ENCODE peak calls at places on chromosome 7, in four cellular contexts. One of them, this sample, is unnamed. For H3K36me3, the result is how much of the 10 kb centered on the place peaks cover.

GRCh38 chr7:81769891-81770818 is at the start of gene HGF:
- DNase-seq in body of pancreas: peak
- DNase-seq in OCI-LY7: no peak
- DNase-seq in H7: peak
- DNase-seq in this sample: peak

GRCh38 chr7:44847509-44847919 is 373 bp downstream of the H2AZ2 start:
- DNase-seq in body of pancreas: peak
- DNase-seq in OCI-LY7: peak
- DNase-seq in H7: peak
- DNase-seq in this sample: peak

GRCh38 chr7:136807598-136807997 is 60.9 kb upstream of the CHRM2 start:
- DNase-seq in body of pancreas: no peak
- DNase-seq in OCI-LY7: peak
- DNase-seq in H7: peak
- DNase-seq in this sample: peak

GRCh38 chr7:22350466-22351328 is 6.3 kb downstream of the RAPGEF5 start:
- DNase-seq in body of pancreas: peak
- DNase-seq in OCI-LY7: peak
- DNase-seq in H7: no peak
- DNase-seq in this sample: peak

GRCh38 chr7:134078991-134079390 is 48.1 kb upstream of the LRGUK start:
- DNase-seq in body of pancreas: no peak
- DNase-seq in OCI-LY7: peak
- DNase-seq in H7: no peak
- DNase-seq in this sample: no peak

GRCh38 chr7:23971031-23971430 is 261.0 kb downstream of the STK31 start:
- DNase-seq in body of pancreas: no peak
- DNase-seq in OCI-LY7: no peak
- DNase-seq in H7: no peak
- DNase-seq in this sample: no peak

GRCh38 chr7:134941185-134941900 is 45.0 kb upstream of the AGBL3 start:
- DNase-seq in body of pancreas: no peak
- DNase-seq in OCI-LY7: no peak
- DNase-seq in H7: peak
- DNase-seq in this sample: peak

GRCh38 chr7:90474284-90475210 is 5.1 kb downstream of the PTTG1IP2 start:
- DNase-seq in body of pancreas: no peak
- DNase-seq in OCI-LY7: no peak
- DNase-seq in H7: no peak
- DNase-seq in this sample: no peak

GRCh38 chr7:134505856-134506255 is 21.5 kb upstream of the AKR1B10 start:
- DNase-seq in body of pancreas: no peak
- DNase-seq in OCI-LY7: no peak
- DNase-seq in H7: no peak
- DNase-seq in this sample: no peak

GRCh38 chr7:33185786-33186185 is 56.4 kb downstream of the BBS9 start:
- DNase-seq in body of pancreas: peak
- DNase-seq in OCI-LY7: peak
- DNase-seq in H7: peak
- DNase-seq in this sample: peak

GRCh38 chr7:129825554-129826267 is 127.0 kb downstream of the UBE2H start:
- DNase-seq in body of pancreas: peak
- DNase-seq in OCI-LY7: peak
- DNase-seq in H7: peak
- DNase-seq in this sample: no peak

GRCh38 chr7:7719235-7719634 is 828 bp upstream of the RPA3 start:
- DNase-seq in body of pancreas: peak
- DNase-seq in OCI-LY7: peak
- DNase-seq in H7: no peak
- DNase-seq in this sample: no peak

GRCh38 chr7:71683382-71683781 is 551.4 kb downstream of the GALNT17 start:
- DNase-seq in body of pancreas: no peak
- DNase-seq in OCI-LY7: no peak
- DNase-seq in H7: no peak
- DNase-seq in this sample: peak

GRCh38 chr7:22481726-22482125 is 18.3 kb downstream of the STEAP1B start:
- DNase-seq in body of pancreas: no peak
- DNase-seq in OCI-LY7: peak
- DNase-seq in H7: no peak
- DNase-seq in this sample: no peak

GRCh38 chr7:131336956-131337355 is 9.3 kb downstream of the MKLN1 start:
- DNase-seq in body of pancreas: no peak
- DNase-seq in OCI-LY7: peak
- DNase-seq in H7: no peak
- DNase-seq in this sample: peak

GRCh38 chr7:37284805-37285211 is 163.9 kb downstream of the ELMO1 start:
- DNase-seq in body of pancreas: peak
- DNase-seq in OCI-LY7: peak
- DNase-seq in H7: peak
- DNase-seq in this sample: peak

GRCh38 chr7:158573310-158573709 is 14.3 kb downstream of the PTPRN2 start:
- DNase-seq in body of pancreas: no peak
- DNase-seq in OCI-LY7: no peak
- DNase-seq in H7: no peak
- DNase-seq in this sample: no peak
- H3K36me3 ChIP-seq in body of pancreas: under half
- H3K36me3 ChIP-seq in OCI-LY7: under half
- H3K36me3 ChIP-seq in H7: under half
- H3K36me3 ChIP-seq in this sample: under half

GRCh38 chr7:151124205-151124880 is 38.1 kb downstream of the AGAP3 start:
- DNase-seq in body of pancreas: no peak
- DNase-seq in OCI-LY7: no peak
- DNase-seq in H7: no peak
- DNase-seq in this sample: no peak

GRCh38 chr7:151124899-151125399 is 38.7 kb downstream of the AGAP3 start:
- DNase-seq in body of pancreas: no peak
- DNase-seq in OCI-LY7: no peak
- DNase-seq in H7: no peak
- DNase-seq in this sample: no peak

GRCh38 chr7:151122794-151123484 is 36.7 kb downstream of the AGAP3 start:
- DNase-seq in body of pancreas: no peak
- DNase-seq in OCI-LY7: no peak
- DNase-seq in H7: peak
- DNase-seq in this sample: no peak

GRCh38 chr7:151122276-151122675 is 36.0 kb downstream of the AGAP3 start:
- DNase-seq in body of pancreas: no peak
- DNase-seq in OCI-LY7: no peak
- DNase-seq in H7: peak
- DNase-seq in this sample: no peak

GRCh38 chr7:151123485-151124204 is 37.4 kb downstream of the AGAP3 start:
- DNase-seq in body of pancreas: peak
- DNase-seq in OCI-LY7: peak
- DNase-seq in H7: peak
- DNase-seq in this sample: peak
- H3K36me3 ChIP-seq in body of pancreas: under half
- H3K36me3 ChIP-seq in OCI-LY7: under half
- H3K36me3 ChIP-seq in H7: under half
- H3K36me3 ChIP-seq in this sample: under half

GRCh38 chr7:2219606-2220005 is 13.1 kb downstream of the MAD1L1 start:
- DNase-seq in body of pancreas: no peak
- DNase-seq in OCI-LY7: no peak
- DNase-seq in H7: no peak
- DNase-seq in this sample: no peak

GRCh38 chr7:2220506-2220905 is 12.2 kb downstream of the MAD1L1 start:
- DNase-seq in body of pancreas: no peak
- DNase-seq in OCI-LY7: no peak
- DNase-seq in H7: no peak
- DNase-seq in this sample: no peak

GRCh38 chr7:2220030-2220429 is 12.7 kb downstream of the MAD1L1 start:
- DNase-seq in body of pancreas: no peak
- DNase-seq in OCI-LY7: no peak
- DNase-seq in H7: no peak
- DNase-seq in this sample: no peak

GRCh38 chr7:2222516-2222915 is 10.2 kb downstream of the MAD1L1 start:
- DNase-seq in body of pancreas: no peak
- DNase-seq in OCI-LY7: no peak
- DNase-seq in H7: no peak
- DNase-seq in this sample: no peak

GRCh38 chr7:2220954-2221353 is 11.8 kb downstream of the MAD1L1 start:
- DNase-seq in body of pancreas: no peak
- DNase-seq in OCI-LY7: no peak
- DNase-seq in H7: no peak
- DNase-seq in this sample: no peak
- H3K36me3 ChIP-seq in body of pancreas: under half
- H3K36me3 ChIP-seq in OCI-LY7: half or more
- H3K36me3 ChIP-seq in H7: under half
- H3K36me3 ChIP-seq in this sample: under half

DNA sequence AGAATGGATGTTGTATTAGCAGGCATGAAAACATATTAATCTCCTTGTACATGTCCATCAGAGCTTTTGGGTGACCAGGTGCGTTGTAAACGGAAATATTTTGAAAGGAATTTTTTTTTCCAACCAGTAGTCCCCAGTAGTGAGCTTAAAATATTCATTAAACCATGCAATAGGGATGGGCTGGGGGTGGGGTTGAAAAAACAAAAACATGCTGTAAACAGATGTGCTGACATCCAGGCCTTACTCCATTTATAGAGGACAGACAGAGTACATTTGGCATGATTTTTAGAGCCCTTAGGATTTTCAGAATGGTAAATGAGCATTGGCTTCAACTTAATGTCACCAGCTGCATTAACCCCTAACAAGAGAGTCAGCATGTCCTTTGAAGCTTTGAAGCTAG is 50.2 kb downstream of the PTPN12 start:
- DNase-seq in body of pancreas: no peak
- DNase-seq in OCI-LY7: no peak
- DNase-seq in H7: no peak
- DNase-seq in this sample: no peak
- H3K36me3 ChIP-seq in body of pancreas: under half
- H3K36me3 ChIP-seq in OCI-LY7: under half
- H3K36me3 ChIP-seq in H7: under half
- H3K36me3 ChIP-seq in this sample: under half

GRCh38 chr7:6451224-6451705 is 3.5 kb upstream of the DAGLB start:
- DNase-seq in body of pancreas: peak
- DNase-seq in OCI-LY7: no peak
- DNase-seq in H7: no peak
- DNase-seq in this sample: no peak
- H3K36me3 ChIP-seq in body of pancreas: under half
- H3K36me3 ChIP-seq in OCI-LY7: under half
- H3K36me3 ChIP-seq in H7: under half
- H3K36me3 ChIP-seq in this sample: under half

GRCh38 chr7:79893991-79894390 is 240.6 kb upstream of the GNAI1 start:
- DNase-seq in body of pancreas: no peak
- DNase-seq in OCI-LY7: no peak
- DNase-seq in H7: no peak
- DNase-seq in this sample: no peak

DNA sequence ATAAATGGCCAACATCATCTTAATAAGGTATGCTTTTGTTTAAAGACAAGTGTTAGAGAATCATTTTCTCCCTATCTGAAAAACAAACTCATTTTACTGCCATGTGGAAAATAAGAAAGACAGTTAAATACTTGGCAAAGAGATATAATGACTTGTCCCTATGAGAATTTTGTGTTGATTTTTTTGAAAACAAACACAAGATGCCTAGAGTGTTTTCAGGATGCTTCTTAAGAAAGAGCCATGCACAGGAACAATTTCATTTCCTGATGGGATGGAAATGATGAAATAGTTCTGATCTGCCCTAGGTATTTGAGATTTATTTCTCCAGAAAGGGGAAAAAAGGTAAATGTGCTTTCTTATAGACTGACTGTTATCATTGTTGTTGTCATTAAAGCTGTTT is 237.5 kb upstream of the GNAI1 start:
- DNase-seq in body of pancreas: no peak
- DNase-seq in OCI-LY7: no peak
- DNase-seq in H7: no peak
- DNase-seq in this sample: no peak
- H3K36me3 ChIP-seq in body of pancreas: under half
- H3K36me3 ChIP-seq in OCI-LY7: under half
- H3K36me3 ChIP-seq in H7: under half
- H3K36me3 ChIP-seq in this sample: under half

GRCh38 chr7:157409149-157409752 is 72.4 kb downstream of the DNAJB6 start:
- DNase-seq in body of pancreas: no peak
- DNase-seq in OCI-LY7: no peak
- DNase-seq in H7: peak
- DNase-seq in this sample: no peak

GRCh38 chr7:157410831-157411556 is 74.2 kb downstream of the DNAJB6 start:
- DNase-seq in body of pancreas: no peak
- DNase-seq in OCI-LY7: no peak
- DNase-seq in H7: peak
- DNase-seq in this sample: no peak

GRCh38 chr7:157408258-157409101 is 71.7 kb downstream of the DNAJB6 start:
- DNase-seq in body of pancreas: no peak
- DNase-seq in OCI-LY7: no peak
- DNase-seq in H7: peak
- DNase-seq in this sample: no peak

GRCh38 chr7:157411580-157411979 is 74.8 kb downstream of the DNAJB6 start:
- DNase-seq in body of pancreas: no peak
- DNase-seq in OCI-LY7: no peak
- DNase-seq in H7: peak
- DNase-seq in this sample: peak

DNA sequence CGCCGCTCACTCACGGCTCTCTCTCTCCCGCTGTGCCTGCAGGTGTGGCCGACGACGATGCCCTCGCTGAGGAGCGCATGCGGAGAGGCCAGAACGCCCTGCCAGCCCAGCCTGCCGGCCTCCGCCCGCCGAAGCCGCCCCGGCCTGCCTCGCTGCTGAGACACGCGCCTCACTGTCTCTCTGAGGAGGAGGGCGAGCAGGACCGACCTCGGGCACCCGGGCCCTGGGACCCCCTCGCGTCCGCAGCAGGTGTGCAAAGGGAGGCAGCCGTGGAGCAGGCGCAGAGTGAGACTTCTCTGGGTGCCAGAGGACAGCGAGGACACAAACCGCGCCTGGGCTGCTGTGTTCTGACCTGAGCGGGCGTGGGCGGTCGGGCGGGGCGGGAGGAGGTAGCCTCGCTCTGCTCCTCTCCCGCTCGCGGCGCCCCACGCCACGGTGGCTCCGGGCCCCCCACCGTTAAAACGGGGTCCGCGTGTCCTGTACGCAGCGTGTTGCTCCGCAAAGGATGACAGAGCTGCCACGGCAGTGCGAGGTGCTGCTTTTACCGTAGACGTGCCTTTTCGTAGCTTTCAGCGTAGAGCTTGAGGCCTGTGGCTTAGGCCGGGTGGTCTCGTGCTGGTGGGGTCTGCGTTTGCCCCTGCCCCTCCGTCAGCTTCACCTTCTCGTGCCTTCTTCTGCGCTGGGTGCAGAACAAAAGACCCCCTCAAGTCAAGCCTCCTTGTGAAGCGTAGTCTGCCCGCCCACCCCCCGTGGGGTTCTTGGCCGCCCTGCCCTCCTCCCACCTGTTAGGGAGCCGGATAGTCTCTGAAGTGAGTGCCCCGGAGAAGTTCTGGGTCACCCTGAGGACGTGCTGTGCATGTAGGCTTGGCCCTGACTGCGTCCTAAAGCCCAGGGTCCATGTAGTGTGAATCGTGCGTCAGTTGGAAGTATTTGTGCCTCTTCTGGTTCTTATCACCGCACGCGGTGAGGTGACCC is 73.2 kb downstream of the DNAJB6 start:
- DNase-seq in body of pancreas: no peak
- DNase-seq in OCI-LY7: no peak
- DNase-seq in H7: peak
- DNase-seq in this sample: no peak
- H3K36me3 ChIP-seq in body of pancreas: under half
- H3K36me3 ChIP-seq in OCI-LY7: under half
- H3K36me3 ChIP-seq in H7: under half
- H3K36me3 ChIP-seq in this sample: under half

GRCh38 chr7:591856-592628 is 72.4 kb upstream of the PDGFA start:
- DNase-seq in body of pancreas: no peak
- DNase-seq in OCI-LY7: no peak
- DNase-seq in H7: no peak
- DNase-seq in this sample: no peak
- H3K36me3 ChIP-seq in body of pancreas: under half
- H3K36me3 ChIP-seq in OCI-LY7: under half
- H3K36me3 ChIP-seq in H7: under half
- H3K36me3 ChIP-seq in this sample: under half